ENCODE peak calls at places on chromosomes 13 and 19, in four cellular contexts. One of them, this sample, is unnamed.

GRCh38 chr19:52898101-52898500 is 666 bp upstream of the ZNF320 start:
- DNase-seq in fibroblast of lung: no peak
- DNase-seq in DMS153: no peak
- DNase-seq in Right ventricle myocardium superior: peak
- DNase-seq in this sample: no peak

GRCh38 chr13:98853791-98854191 is 101.3 kb upstream of the SLC15A1 start:
- DNase-seq in fibroblast of lung: peak
- DNase-seq in Right ventricle myocardium superior: no peak
- DNase-seq in DMS153: no peak
- DNase-seq in this sample: no peak

GRCh38 chr19:48554385-48555091 is 2.6 kb downstream of the SULT2B1 start:
- DNase-seq in fibroblast of lung: no peak
- DNase-seq in Right ventricle myocardium superior: no peak
- DNase-seq in DMS153: no peak
- DNase-seq in this sample: no peak

GRCh38 chr19:7251502-7251901 is 42.7 kb downstream of the INSR start:
- DNase-seq in fibroblast of lung: no peak
- DNase-seq in Right ventricle myocardium superior: no peak
- DNase-seq in DMS153: no peak
- DNase-seq in this sample: peak

GRCh38 chr19:10416380-10417257 is 3.7 kb upstream of the PDE4A start:
- DNase-seq in DMS153: peak
- DNase-seq in fibroblast of lung: peak
- DNase-seq in Right ventricle myocardium superior: peak
- DNase-seq in this sample: peak

GRCh38 chr13:47929156-47929555 is 71.9 kb downstream of the SUCLA2 start:
- DNase-seq in Right ventricle myocardium superior: no peak
- DNase-seq in DMS153: no peak
- DNase-seq in fibroblast of lung: no peak
- DNase-seq in this sample: no peak

GRCh38 chr13:99421271-99421670 is 80.0 kb upstream of the TM9SF2 start:
- DNase-seq in DMS153: no peak
- DNase-seq in fibroblast of lung: no peak
- DNase-seq in Right ventricle myocardium superior: no peak
- DNase-seq in this sample: no peak

GRCh38 chr13:51287758-51288157 is 51.7 kb upstream of the SERPINE3 start:
- DNase-seq in DMS153: no peak
- DNase-seq in Right ventricle myocardium superior: no peak
- DNase-seq in fibroblast of lung: no peak
- DNase-seq in this sample: no peak

GRCh38 chr13:114110091-114110829 is 22.2 kb downstream of the RASA3 start:
- DNase-seq in Right ventricle myocardium superior: peak
- DNase-seq in DMS153: peak
- DNase-seq in fibroblast of lung: no peak
- DNase-seq in this sample: no peak

GRCh38 chr13:103194871-103195270 is 128.7 kb upstream of the SLC10A2 start:
- DNase-seq in fibroblast of lung: no peak
- DNase-seq in Right ventricle myocardium superior: no peak
- DNase-seq in DMS153: no peak
- DNase-seq in this sample: no peak

GRCh38 chr19:56538761-56539263 is at the start of gene ZFP28:
- DNase-seq in DMS153: no peak
- DNase-seq in Right ventricle myocardium superior: peak
- DNase-seq in fibroblast of lung: no peak
- DNase-seq in this sample: peak

GRCh38 chr13:29883941-29884518 is 33.6 kb upstream of the UBL3 start:
- DNase-seq in Right ventricle myocardium superior: no peak
- DNase-seq in fibroblast of lung: no peak
- DNase-seq in DMS153: no peak
- DNase-seq in this sample: no peak

GRCh38 chr19:52689804-52690394 is 44.9 kb downstream of the ZNF611 start:
- DNase-seq in DMS153: no peak
- DNase-seq in Right ventricle myocardium superior: peak
- DNase-seq in fibroblast of lung: no peak
- DNase-seq in this sample: no peak

GRCh38 chr19:31531326-31531725 is 182.1 kb upstream of the TSHZ3 start:
- DNase-seq in DMS153: no peak
- DNase-seq in Right ventricle myocardium superior: no peak
- DNase-seq in fibroblast of lung: no peak
- DNase-seq in this sample: no peak

GRCh38 chr13:87128006-87128405 is 543.2 kb upstream of the SLITRK5 start:
- DNase-seq in DMS153: no peak
- DNase-seq in Right ventricle myocardium superior: no peak
- DNase-seq in fibroblast of lung: peak
- DNase-seq in this sample: peak

GRCh38 chr19:5968431-5969373 is 9.2 kb downstream of the RANBP3 start:
- DNase-seq in Right ventricle myocardium superior: no peak
- DNase-seq in DMS153: peak
- DNase-seq in fibroblast of lung: no peak
- DNase-seq in this sample: no peak

GRCh38 chr19:58118979-58119733 is 21.1 kb upstream of the ZSCAN18 start:
- DNase-seq in DMS153: no peak
- DNase-seq in fibroblast of lung: no peak
- DNase-seq in Right ventricle myocardium superior: no peak
- DNase-seq in this sample: no peak

GRCh38 chr13:77136902-77137420 is 110.0 kb upstream of the FBXL3 start:
- DNase-seq in fibroblast of lung: peak
- DNase-seq in DMS153: no peak
- DNase-seq in Right ventricle myocardium superior: no peak
- DNase-seq in this sample: no peak

GRCh38 chr13:103883152-103883551 is 816.9 kb upstream of the SLC10A2 start:
- DNase-seq in DMS153: peak
- DNase-seq in fibroblast of lung: peak
- DNase-seq in Right ventricle myocardium superior: peak
- DNase-seq in this sample: peak

GRCh38 chr13:91776650-91777193 is 378.3 kb downstream of the GPC5 start:
- DNase-seq in fibroblast of lung: no peak
- DNase-seq in Right ventricle myocardium superior: no peak
- DNase-seq in DMS153: no peak
- DNase-seq in this sample: no peak

GRCh38 chr13:30486230-30487074 is 20.7 kb upstream of the HMGB1 start:
- DNase-seq in DMS153: no peak
- DNase-seq in fibroblast of lung: no peak
- DNase-seq in Right ventricle myocardium superior: no peak
- DNase-seq in this sample: no peak

GRCh38 chr13:19862511-19863313 is 737 bp downstream of the ZMYM5 start:
- DNase-seq in fibroblast of lung: peak
- DNase-seq in DMS153: no peak
- DNase-seq in Right ventricle myocardium superior: no peak
- DNase-seq in this sample: peak

GRCh38 chr13:26952551-26953138 is 192.1 kb upstream of the GPR12 start:
- DNase-seq in Right ventricle myocardium superior: no peak
- DNase-seq in fibroblast of lung: no peak
- DNase-seq in DMS153: no peak
- DNase-seq in this sample: no peak

GRCh38 chr13:111974065-111974640 is 92.8 kb upstream of the SOX1 start:
- DNase-seq in DMS153: no peak
- DNase-seq in Right ventricle myocardium superior: no peak
- DNase-seq in fibroblast of lung: no peak
- DNase-seq in this sample: no peak

GRCh38 chr19:13848811-13849241 is 28.1 kb upstream of the NANOS3 start:
- DNase-seq in Right ventricle myocardium superior: no peak
- DNase-seq in DMS153: no peak
- DNase-seq in fibroblast of lung: no peak
- DNase-seq in this sample: no peak

GRCh38 chr19:1884291-1884718 is 991 bp downstream of the ABHD17A start:
- DNase-seq in Right ventricle myocardium superior: no peak
- DNase-seq in fibroblast of lung: no peak
- DNase-seq in DMS153: no peak
- DNase-seq in this sample: no peak

GRCh38 chr19:38401148-38401547 is 1.7 kb upstream of the FAM98C start:
- DNase-seq in DMS153: peak
- DNase-seq in Right ventricle myocardium superior: no peak
- DNase-seq in fibroblast of lung: no peak
- DNase-seq in this sample: no peak

This sample was measured in AML-193.